ENCODE peak calls at places on chromosomes 12 and 14, in six cellular contexts. B, I, L, J, N and Z are unnamed samples.

GRCh38 chr12:127811988-127812387 is 455.0 kb upstream of the TMEM132C start:
- DNase-seq in B (no peak), I (no peak), L (no peak), J (no peak), N (no peak), Z (no peak)

GRCh38 chr12:93319523-93320045 is 58.1 kb upstream of the NUDT4 start:
- DNase-seq in B (no peak), I (no peak), L (no peak), J (no peak), N (no peak), Z (no peak)

GRCh38 chr14:55053018-55053417 is 1.6 kb downstream of the MAPK1IP1L start:
- DNase-seq in B (no peak), I (no peak), L (no peak), J (no peak), N (no peak), Z (no peak)

GRCh38 chr14:32597771-32598170 is 268.7 kb downstream of the AKAP6 start:
- DNase-seq in B (no peak), I (no peak), L (no peak), J (no peak), N (no peak), Z (no peak)

GRCh38 chr12:113106361-113106760 is 29.2 kb downstream of the RASAL1 start:
- DNase-seq in B (no peak), I (no peak), L (no peak), J (no peak), N (no peak), Z (no peak)

GRCh38 chr12:108193922-108194321 is 64.8 kb downstream of the WSCD2 start:
- DNase-seq in B (peak), I (peak), L (no peak), J (peak), N (peak), Z (peak)

GRCh38 chr12:2170376-2170775 is 117.6 kb downstream of the CACNA1C start:
- DNase-seq in B (no peak), I (no peak), L (no peak), J (no peak), N (no peak), Z (no peak)

GRCh38 chr14:89337912-89338311 is 79.1 kb downstream of the FOXN3 start:
- DNase-seq in B (no peak), I (no peak), L (no peak), J (no peak), N (no peak), Z (no peak)

GRCh38 chr12:76441016-76441415 is 92.8 kb upstream of the BBS10 start:
- DNase-seq in B (no peak), I (no peak), L (no peak), J (no peak), N (no peak), Z (no peak)

GRCh38 chr12:111753144-111753881 is 13.4 kb upstream of the ALDH2 start:
- DNase-seq in B (peak), I (peak), L (no peak), J (peak), N (peak), Z (peak)

GRCh38 chr12:93402333-93403311 is 24.9 kb downstream of the NUDT4 start:
- DNase-seq in B (no peak), I (no peak), L (no peak), J (no peak), N (no peak), Z (no peak)

GRCh38 chr12:63045020-63045860 is 105.8 kb downstream of the AVPR1A start:
- DNase-seq in B (no peak), I (no peak), L (no peak), J (no peak), N (no peak), Z (no peak)

GRCh38 chr14:42854061-42854460 is 1247.4 kb downstream of the LRFN5 start:
- DNase-seq in B (no peak), I (no peak), L (no peak), J (no peak), N (no peak), Z (no peak)

GRCh38 chr12:24743891-24744793 is 204.8 kb downstream of the BCAT1 start:
- DNase-seq in B (peak), I (no peak), L (no peak), J (no peak), N (no peak), Z (no peak)

GRCh38 chr12:49791156-49791555 is 37.1 kb downstream of the NCKAP5L start:
- DNase-seq in B (no peak), I (no peak), L (no peak), J (no peak), N (no peak), Z (no peak)

GRCh38 chr14:99733551-99734405 is 49.7 kb downstream of the CYP46A1 start:
- DNase-seq in B (no peak), I (no peak), L (no peak), J (no peak), N (no peak), Z (no peak)

GRCh38 chr12:96912261-96912660 is 5.2 kb downstream of the NEDD1 start:
- DNase-seq in B (no peak), I (no peak), L (no peak), J (no peak), N (no peak), Z (no peak)

GRCh38 chr14:75306917-75307699 is 28.5 kb downstream of the FOS start:
- DNase-seq in B (peak), I (no peak), L (no peak), J (peak), N (no peak), Z (peak)

GRCh38 chr12:18747960-18748359 is 10.0 kb downstream of the CAPZA3 start:
- DNase-seq in B (no peak), I (no peak), L (no peak), J (no peak), N (no peak), Z (no peak)

GRCh38 chr12:40793471-40793870 is 101.2 kb downstream of the CNTN1 start:
- DNase-seq in B (no peak), I (no peak), L (no peak), J (no peak), N (no peak), Z (no peak)

GRCh38 chr14:100587248-100587762 is at the start of gene BEGAIN:
- DNase-seq in B (peak), I (no peak), L (no peak), J (no peak), N (no peak), Z (no peak)

GRCh38 chr14:25006031-25006430 is 43.9 kb downstream of the STXBP6 start:
- DNase-seq in B (no peak), I (no peak), L (no peak), J (no peak), N (no peak), Z (no peak)

GRCh38 chr12:131039551-131039950 is 85.8 kb downstream of the ADGRD1 start:
- DNase-seq in B (no peak), I (no peak), L (no peak), J (no peak), N (no peak), Z (no peak)

GRCh38 chr14:72568296-72568992 is 325.5 kb downstream of the DPF3 start:
- DNase-seq in B (no peak), I (no peak), L (no peak), J (no peak), N (no peak), Z (no peak)

GRCh38 chr12:69442894-69443293 is 27.3 kb upstream of the FRS2 start:
- DNase-seq in B (no peak), I (no peak), L (no peak), J (no peak), N (no peak), Z (no peak)

GRCh38 chr12:114671664-114672476 is 12.1 kb downstream of the TBX3 start:
- DNase-seq in B (no peak), I (no peak), L (no peak), J (no peak), N (peak), Z (no peak)

GRCh38 chr14:54173782-54174181 is 217.2 kb upstream of the BMP4 start:
- DNase-seq in B (no peak), I (no peak), L (no peak), J (no peak), N (no peak), Z (no peak)

GRCh38 chr14:96121660-96122395 is 82.7 kb downstream of the C14orf132 start:
- DNase-seq in B (no peak), I (no peak), L (no peak), J (no peak), N (no peak), Z (no peak)

GRCh38 chr12:45017916-45018315 is 33.0 kb downstream of the DBX2 start:
- DNase-seq in B (no peak), I (no peak), L (no peak), J (no peak), N (no peak), Z (no peak)

GRCh38 chr12:6306151-6306550 is 4.3 kb upstream of the PLEKHG6 start:
- DNase-seq in B (no peak), I (no peak), L (no peak), J (no peak), N (no peak), Z (no peak)

GRCh38 chr12:1435456-1435855 is 158.9 kb downstream of the FBXL14 start:
- DNase-seq in B (no peak), I (peak), L (no peak), J (no peak), N (no peak), Z (no peak)

GRCh38 chr14:89247457-89248122 is 169.4 kb downstream of the FOXN3 start:
- DNase-seq in B (no peak), I (peak), L (no peak), J (no peak), N (no peak), Z (no peak)

GRCh38 chr12:24754690-24755638 is 193.9 kb downstream of the BCAT1 start:
- DNase-seq in B (no peak), I (peak), L (no peak), J (no peak), N (no peak), Z (no peak)

GRCh38 chr14:33916663-33917565 is 34.0 kb downstream of the EGLN3 start:
- DNase-seq in B (peak), I (no peak), L (no peak), J (no peak), N (no peak), Z (no peak)

GRCh38 chr12:101368016-101368415 is 39.6 kb downstream of the ARL1 start:
- DNase-seq in B (no peak), I (no peak), L (no peak), J (no peak), N (no peak), Z (no peak)

GRCh38 chr12:27733052-27733656 is 22.5 kb downstream of the MRPS35 start:
- DNase-seq in B (peak), I (peak), L (no peak), J (no peak), N (no peak), Z (no peak)

GRCh38 chr12:84554199-84554723 is 358.3 kb downstream of the SLC6A15 start:
- DNase-seq in B (no peak), I (no peak), L (no peak), J (no peak), N (no peak), Z (no peak)

DNA sequence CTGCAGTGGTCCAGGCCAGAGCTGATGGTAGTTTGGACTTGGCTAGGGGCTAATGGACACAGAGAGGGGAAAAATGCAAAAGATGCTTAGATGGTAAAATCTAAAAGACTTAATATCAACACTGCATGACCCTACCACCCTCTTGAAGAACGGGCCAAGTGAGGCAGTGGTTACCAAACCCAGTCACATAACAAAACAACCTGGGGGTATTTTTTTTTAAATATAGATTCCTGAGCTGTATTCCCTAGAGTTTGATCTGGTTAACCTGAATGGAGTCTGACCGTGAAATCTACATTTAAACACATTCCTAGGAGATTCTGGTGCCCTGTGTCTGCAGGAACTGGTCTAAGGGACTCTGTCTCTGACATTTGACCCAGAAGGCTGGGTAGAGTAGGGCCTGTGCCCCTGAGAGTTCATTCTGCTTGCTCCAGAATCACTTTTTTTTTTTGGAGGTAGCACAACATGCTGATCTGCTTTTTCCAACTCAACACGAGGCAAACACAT is 15.7 kb downstream of the ABHD4 start:
- DNase-seq in B (no peak), I (no peak), L (no peak), J (no peak), N (no peak), Z (no peak)
- TF ChIP-seq POLR2A in B (no peak), I (no peak), L (no peak), J (no peak), N (no peak), Z (no peak)

GRCh38 chr12:55845349-55845748 is 2.6 kb upstream of the MMP19 start:
- DNase-seq in B (no peak), I (no peak), L (no peak), J (no peak), N (no peak), Z (no peak)

GRCh38 chr12:55849616-55850015 is 6.9 kb upstream of the MMP19 start:
- DNase-seq in B (no peak), I (no peak), L (no peak), J (no peak), N (no peak), Z (no peak)

GRCh38 chr12:55847033-55847432 is 4.3 kb upstream of the MMP19 start:
- DNase-seq in B (no peak), I (no peak), L (no peak), J (no peak), N (no peak), Z (no peak)

GRCh38 chr12:55845785-55846496 is 3.2 kb upstream of the MMP19 start:
- DNase-seq in B (no peak), I (no peak), L (no peak), J (no peak), N (no peak), Z (no peak)

DNA sequence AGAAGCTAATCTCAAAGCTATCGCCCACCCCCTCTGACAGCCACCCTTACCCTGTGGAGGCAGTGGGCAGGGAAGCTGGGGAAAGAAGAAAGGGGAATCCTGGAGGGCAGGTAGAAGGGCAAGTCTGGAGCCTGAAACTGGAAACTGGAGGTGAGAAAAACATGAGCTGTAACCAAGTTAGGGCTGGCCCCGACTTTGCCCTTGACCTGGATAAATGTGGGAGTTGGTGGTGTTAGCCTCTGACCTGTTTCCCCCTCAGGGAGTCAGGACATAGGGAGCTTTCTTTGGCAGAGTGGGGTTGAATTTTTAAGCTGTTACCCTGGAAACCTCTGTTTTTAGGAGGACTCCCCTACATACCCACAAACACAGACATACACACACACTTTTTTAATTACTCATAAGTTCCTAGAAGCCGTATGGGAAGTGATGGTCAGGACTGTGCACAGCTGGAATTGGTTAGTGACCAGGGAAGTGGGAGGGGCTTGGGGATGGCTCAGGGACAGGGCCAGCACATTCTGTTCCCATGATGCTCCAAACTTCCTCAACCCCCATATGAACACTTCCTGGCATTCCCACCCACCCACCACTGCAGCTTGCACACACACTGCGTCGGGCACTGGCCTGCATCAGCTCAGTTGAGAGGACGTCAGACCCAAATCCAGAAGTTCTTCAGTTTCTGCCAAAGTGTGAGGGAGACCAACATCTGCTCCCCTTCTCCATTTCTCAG is 5.0 kb upstream of the MMP19 start:
- DNase-seq in B (peak), I (peak), L (no peak), J (no peak), N (no peak), Z (no peak)
- TF ChIP-seq TAF1 in B (no peak), I (no peak), L (no peak), J (no peak), N (no peak), Z (no peak)

DNA sequence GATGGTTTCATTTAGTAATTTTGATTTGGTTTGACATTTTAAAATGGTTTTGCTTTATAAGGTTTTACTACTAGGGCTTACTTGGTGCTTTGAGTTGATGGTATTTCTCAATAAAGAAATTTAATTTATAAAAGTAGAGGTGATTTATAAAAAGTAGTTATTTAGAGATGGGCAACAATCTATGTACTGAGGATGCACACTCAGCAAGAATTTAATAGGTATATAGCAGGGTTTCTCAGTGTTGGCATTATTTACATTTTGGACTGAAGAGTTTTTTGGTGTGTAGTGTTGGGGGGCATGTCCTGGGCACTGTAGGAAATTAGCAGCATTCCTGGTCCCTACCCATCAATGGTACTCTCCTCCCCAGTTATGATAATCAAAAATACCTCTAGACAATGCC is 47.7 kb downstream of the PPHLN1 start:
- DNase-seq in B (no peak), I (no peak), L (no peak), J (no peak), N (no peak), Z (no peak)
- TF ChIP-seq POLR2A in B (no peak), I (no peak), L (no peak), J (no peak), N (no peak), Z (no peak)

GRCh38 chr14:105073720-105074600 is 8.7 kb upstream of the GPR132 start:
- DNase-seq in B (no peak), I (no peak), L (no peak), J (no peak), N (no peak), Z (no peak)

GRCh38 chr14:105074601-105075053 is 9.4 kb upstream of the GPR132 start:
- DNase-seq in B (no peak), I (no peak), L (no peak), J (no peak), N (no peak), Z (no peak)

GRCh38 chr14:105076296-105076804 is 11.1 kb upstream of the GPR132 start:
- DNase-seq in B (no peak), I (no peak), L (no peak), J (no peak), N (no peak), Z (no peak)

GRCh38 chr14:105076805-105077648 is 11.8 kb upstream of the GPR132 start:
- DNase-seq in B (no peak), I (no peak), L (no peak), J (no peak), N (no peak), Z (no peak)

DNA sequence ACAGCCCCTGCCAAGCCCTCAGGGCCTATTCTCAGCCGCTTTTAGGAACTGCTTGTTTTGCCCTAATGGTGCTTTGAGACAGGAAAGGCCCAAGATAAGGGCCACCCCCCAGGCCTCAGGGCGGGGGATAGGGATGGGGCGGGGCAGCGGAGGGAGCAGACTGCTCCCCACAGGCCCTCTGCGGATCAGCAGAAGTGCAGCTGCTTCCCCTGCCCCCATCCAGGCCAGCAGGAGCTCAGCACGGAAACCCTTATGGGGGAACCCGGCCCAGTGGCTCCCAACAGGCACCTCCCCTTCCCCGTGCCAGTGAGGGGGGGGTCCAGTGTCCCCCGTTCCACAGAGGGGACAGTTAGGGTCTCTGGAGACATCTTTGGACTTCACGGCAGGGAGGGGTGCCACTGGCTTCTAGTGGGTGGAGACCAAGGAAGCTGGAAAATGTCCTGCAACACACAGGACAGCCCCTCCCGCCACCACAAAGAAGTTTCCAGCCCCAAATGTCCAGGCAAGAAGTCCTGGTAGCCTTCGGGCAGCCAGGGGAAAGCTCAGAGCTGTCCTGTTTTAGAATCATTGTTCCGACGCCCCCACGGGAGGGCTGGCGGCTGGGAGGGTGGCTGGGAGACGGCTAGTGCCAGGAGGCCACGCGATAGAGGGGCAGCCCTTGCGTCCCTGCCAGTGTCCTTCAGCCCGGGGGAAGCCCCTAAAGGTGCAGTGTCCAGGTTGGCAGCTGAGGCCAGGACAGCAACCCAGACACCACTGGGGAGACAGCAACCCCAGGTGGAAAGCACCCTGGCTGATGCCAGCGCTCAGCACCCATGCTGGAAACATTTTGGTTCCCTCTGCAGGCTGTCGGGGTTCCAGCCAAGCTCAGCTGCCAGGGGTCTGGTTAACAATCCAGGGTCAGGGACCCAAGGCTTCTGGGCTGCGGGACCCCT is 10.4 kb upstream of the GPR132 start:
- DNase-seq in B (peak), I (no peak), L (no peak), J (peak), N (no peak), Z (peak)
- TF ChIP-seq TAF1 in B (peak), I (no peak), L (no peak), J (no peak), N (no peak), Z (no peak)